ENCODE peak calls at places on chromosomes 4 and X, in seven cellular contexts. U, E, Q, Z, L, H and F are unnamed samples. For H3K4me1, the result is how much of the 10 kb centered on the place peaks cover.

GRCh38 chr4:13635281-13635799 is 7.8 kb upstream of the BOD1L1 start:
- DNase-seq in L (no peak), H (no peak), Z (no peak), U (no peak), E (no peak), Q (no peak), F (no peak)

GRCh38 chr4:184950117-184950830 is 68.0 kb upstream of the HELT start:
- DNase-seq in Z (no peak), E (no peak), Q (no peak), L (no peak), U (no peak), H (no peak), F (no peak)

GRCh38 chr4:88350786-88351185 is 27.9 kb upstream of the HERC6 start:
- DNase-seq in E (no peak), H (no peak), Z (no peak), L (no peak), U (no peak), Q (no peak), F (no peak)

GRCh38 chr4:79638735-79639134 is 230.7 kb upstream of the GK2 start:
- DNase-seq in E (no peak), H (no peak), Q (no peak), Z (no peak), U (no peak), L (no peak), F (no peak)

GRCh38 chr4:2535386-2536192 is 858 bp upstream of the FAM193A start:
- DNase-seq in L (peak), Z (peak), H (peak), U (peak), E (peak), Q (peak), F (peak)

GRCh38 chr4:148341980-148342800 is 100.0 kb downstream of the NR3C2 start:
- DNase-seq in Q (no peak), E (no peak), Z (no peak), H (no peak), L (no peak), U (no peak), F (no peak)

GRCh38 chrX:68691921-68692320 is 44.5 kb downstream of the STARD8 start:
- DNase-seq in U (no peak), Z (no peak), L (peak), Q (no peak), H (no peak), E (no peak), F (no peak)

GRCh38 chr4:13705521-13706035 is 78.1 kb upstream of the BOD1L1 start:
- DNase-seq in E (no peak), H (peak), U (peak), Z (no peak), Q (peak), L (peak), F (peak)

GRCh38 chrX:54413753-54414152 is 26.5 kb upstream of the TSR2 start:
- DNase-seq in Q (no peak), L (no peak), E (no peak), U (no peak), Z (no peak), H (no peak), F (peak)

GRCh38 chr4:90226734-90227133 is 99.5 kb downstream of the CCSER1 start:
- DNase-seq in Z (no peak), L (no peak), Q (no peak), H (no peak), E (no peak), U (no peak), F (no peak)

GRCh38 chrX:65581661-65582339 is 47.2 kb upstream of the LAS1L start:
- DNase-seq in L (peak), Z (no peak), Q (peak), E (peak), U (peak), H (peak), F (peak)

GRCh38 chr4:119314356-119314755 is 7.6 kb downstream of the FABP2 start:
- DNase-seq in Q (no peak), U (no peak), E (peak), L (no peak), H (no peak), Z (no peak), F (peak)

GRCh38 chrX:20060961-20061868 is 55.5 kb downstream of the MAP7D2 start:
- DNase-seq in U (no peak), Q (no peak), E (no peak), Z (no peak), L (no peak), H (no peak), F (no peak)

GRCh38 chrX:19990225-19990518 is 689 bp downstream of the BCLAF3 start:
- DNase-seq in Z (no peak), U (no peak), L (no peak), H (no peak), E (no peak), Q (no peak), F (no peak)

GRCh38 chrX:108701633-108702032 is 34.7 kb downstream of the IRS4 start:
- DNase-seq in E (no peak), H (no peak), Z (no peak), U (no peak), Q (no peak), L (no peak), F (no peak)

GRCh38 chr4:8115916-8116315 is 42.7 kb downstream of the ABLIM2 start:
- DNase-seq in Z (no peak), H (no peak), L (no peak), Q (no peak), U (no peak), E (no peak), F (no peak)

GRCh38 chr4:60296381-60296780 is 903.7 kb upstream of the ADGRL3 start:
- DNase-seq in U (no peak), L (no peak), Q (no peak), E (no peak), Z (no peak), H (no peak), F (no peak)

GRCh38 chr4:145307763-145308430 is 127.5 kb upstream of the OTUD4 start:
- DNase-seq in Q (no peak), L (no peak), E (no peak), H (no peak), Z (no peak), U (no peak), F (no peak)

GRCh38 chr4:2042947-2043395 is 16.2 kb upstream of the NAT8L start:
- DNase-seq in U (no peak), H (no peak), Z (peak), E (no peak), Q (no peak), L (no peak), F (peak)

GRCh38 chrX:110532527-110532926 is 173.9 kb downstream of the RTL9 start:
- DNase-seq in Z (no peak), U (no peak), L (peak), H (no peak), E (no peak), Q (no peak), F (no peak)

GRCh38 chr4:85778809-85779124 is 303.8 kb downstream of the ARHGAP24 start:
- DNase-seq in E (peak), H (no peak), Q (no peak), U (no peak), L (no peak), Z (no peak), F (no peak)

GRCh38 chr4:169305651-169306050 is 34.9 kb upstream of the SH3RF1 start:
- DNase-seq in E (peak), Z (no peak), U (no peak), H (peak), Q (no peak), L (peak), F (no peak)

GRCh38 chr4:97104006-97104405 is 1039.3 kb downstream of the STPG2 start:
- DNase-seq in L (no peak), Q (no peak), Z (no peak), U (no peak), E (no peak), H (no peak), F (no peak)

GRCh38 chr4:48255959-48256342 is 13.7 kb downstream of the TEC start:
- DNase-seq in Q (no peak), Z (no peak), H (no peak), U (no peak), L (no peak), E (no peak), F (no peak)

GRCh38 chrX:8346060-8346459 is 118.6 kb upstream of the VCX3B start:
- DNase-seq in E (no peak), H (no peak), U (no peak), L (no peak), Q (no peak), Z (no peak), F (no peak)

GRCh38 chr4:15234101-15234500 is 193.7 kb upstream of the C1QTNF7 start:
- DNase-seq in E (peak), Z (no peak), L (no peak), Q (no peak), H (no peak), U (no peak), F (peak)

GRCh38 chr4:106502106-106502699 is 133.6 kb upstream of the GIMD1 start:
- DNase-seq in L (peak), Q (peak), H (peak), U (peak), Z (no peak), E (peak), F (peak)

GRCh38 chrX:148811236-148811635 is 310.8 kb downstream of the AFF2 start:
- DNase-seq in H (no peak), Q (no peak), U (no peak), L (no peak), E (peak), Z (no peak), F (no peak)

DNA sequence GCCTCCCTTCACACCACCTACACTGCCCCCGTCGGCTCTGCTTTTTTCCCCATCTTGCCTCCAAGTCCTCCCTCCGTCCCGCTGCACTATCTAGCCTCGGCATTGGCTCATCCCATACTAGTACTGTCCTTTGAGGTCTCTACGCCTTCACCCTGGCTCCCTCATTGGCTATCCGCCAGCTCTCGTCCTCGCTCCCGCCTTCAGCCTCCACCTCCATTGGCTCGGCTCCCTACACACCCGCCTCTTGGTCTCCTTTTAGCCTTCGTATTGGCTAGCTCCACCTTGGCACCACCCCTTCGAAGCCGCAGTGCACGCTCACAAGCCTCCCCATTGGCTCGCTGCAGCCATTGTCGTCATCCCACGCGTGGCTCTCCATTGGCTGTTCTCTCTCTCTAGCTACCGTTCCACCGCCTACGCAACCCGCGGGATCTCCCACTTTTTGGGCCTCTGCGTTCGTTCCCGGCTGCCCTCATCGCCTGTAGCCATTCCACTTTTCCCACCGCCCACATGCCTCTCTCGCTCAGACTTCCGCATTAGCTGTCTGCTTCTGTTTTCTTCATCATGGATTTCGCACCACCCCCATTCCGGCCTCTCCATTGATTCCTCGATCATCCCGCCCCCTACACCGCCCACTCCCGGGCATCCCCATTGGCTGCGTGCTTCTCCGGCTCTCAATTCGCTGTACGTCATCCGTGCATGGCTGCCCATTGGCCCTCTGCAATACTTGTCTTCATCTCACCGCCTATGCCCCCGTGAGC is 404 bp upstream of the PPP1R3F start:
- DNase-seq in U (peak), Z (peak), L (peak), Q (peak), E (peak), H (peak), F (peak)
- TF ChIP-seq POLR2A in U (peak), Z (no peak), L (no peak), Q (peak), E (peak), H (peak), F (peak)

DNA sequence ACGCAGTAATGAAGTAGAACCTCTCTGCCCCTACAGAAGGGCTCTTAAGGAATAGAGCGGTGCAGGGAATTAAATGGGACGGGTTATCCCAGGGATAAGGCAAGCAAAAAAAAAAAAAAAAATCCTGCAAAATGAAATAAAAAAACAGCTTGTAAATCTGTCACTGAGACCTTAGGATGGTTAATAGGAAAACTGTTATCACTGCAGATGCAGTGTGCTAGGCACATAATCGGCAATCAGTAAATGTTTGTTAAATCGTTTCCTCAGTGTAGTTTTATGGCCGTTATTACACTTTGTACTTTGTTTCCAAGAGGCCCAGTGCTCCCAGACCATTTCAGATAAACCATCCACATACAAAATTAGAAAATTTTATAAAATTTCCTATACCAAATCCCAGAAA is 1.0 kb downstream of the HNRNPH2 start:
- DNase-seq in L (no peak), Z (no peak), E (no peak), U (no peak), H (no peak), Q (no peak), F (no peak)
- H3K27ac ChIP-seq in L (peak), Z (peak), E (peak), U (peak), H (peak), Q (peak), F (peak)

GRCh38 chr4:26320453-26321325 is at the start of gene RBPJ:
- DNase-seq in L (peak), Q (peak), E (peak), H (peak), U (peak), Z (peak), F (peak)
- H3K4me1 ChIP-seq in L (under half), Q (under half), E (under half), H (under half), U (under half), Z (under half), F (under half)

GRCh38 chrX:53088136-53088974 is 5.6 kb upstream of the KANTR start:
- DNase-seq in E (peak), H (peak), L (peak), Q (peak), Z (peak), U (peak), F (peak)
- TF ChIP-seq POLR2A in E (peak), H (peak), L (no peak), Q (no peak), Z (no peak), U (peak), F (no peak)

GRCh38 chrX:132271330-132271729 is 52.1 kb upstream of the RAP2C start:
- DNase-seq in L (no peak), U (no peak), E (no peak), H (no peak), Q (no peak), Z (no peak), F (no peak)
- H3K27ac ChIP-seq in L (no peak), U (no peak), E (no peak), H (no peak), Q (no peak), Z (peak), F (no peak)

DNA sequence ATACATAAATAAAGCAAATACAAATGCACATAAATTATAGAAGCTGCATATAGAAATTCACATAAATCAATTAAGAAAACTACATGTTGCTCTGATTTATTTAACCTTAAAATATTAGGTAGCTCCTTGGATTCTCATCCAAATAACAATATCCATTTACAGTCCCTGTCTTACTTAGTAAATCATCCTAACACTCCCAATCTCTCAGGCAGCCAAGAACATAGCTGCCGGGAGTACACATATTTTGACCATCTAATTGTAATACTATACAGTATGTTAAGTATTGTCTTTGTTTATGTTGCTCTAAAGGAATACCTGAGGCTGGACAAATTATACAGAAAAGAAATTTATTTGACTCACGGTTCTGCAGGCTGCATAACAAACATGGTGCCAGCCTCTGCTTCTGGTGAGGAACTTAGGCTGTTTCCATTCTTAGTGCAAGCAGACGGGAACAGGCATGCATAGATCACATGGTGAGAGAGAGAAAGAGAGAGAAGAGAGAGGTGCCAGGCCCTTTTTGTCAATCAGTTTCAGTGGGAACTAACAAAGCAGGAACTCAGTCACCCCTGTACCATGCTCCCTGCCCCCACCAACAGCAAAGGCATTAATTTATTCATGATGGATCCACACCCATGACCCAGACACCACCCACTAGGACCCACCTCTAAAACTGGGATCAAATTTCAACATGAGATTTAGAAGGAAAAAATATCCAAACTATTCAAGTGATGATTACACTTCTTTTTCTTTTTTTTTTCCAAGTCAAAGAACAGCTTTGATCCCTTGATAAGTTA is 614.8 kb upstream of the TECRL start:
- DNase-seq in H (peak), L (no peak), E (no peak), Q (no peak), Z (no peak), U (no peak), F (no peak)
- H3K4me1 ChIP-seq in H (under half), L (under half), E (under half), Q (under half), Z (under half), U (under half), F (under half)